ENCODE peak calls at places on chromosomes 6 and 20, in five cellular contexts. K, O, S, N and J are unnamed samples.
A peak's percentile ranks its signal among the peaks of the same experiment; 100 is the strongest.

GRCh38 chr6:110529907-110530306 is 53.5 kb upstream of the SLC22A16 start:
- DNase-seq in K (no peak), N (no peak), S (peak; percentile 38), O (no peak), J (no peak)

GRCh38 chr6:17908831-17909230 is 78.6 kb downstream of the KIF13A start:
- DNase-seq in O (no peak), N (no peak), K (no peak), S (no peak), J (no peak)

GRCh38 chr6:4936681-4937041 is 67.2 kb downstream of the RPP40 start:
- DNase-seq in N (peak; percentile 58), S (peak; percentile 39), K (peak; percentile 28), O (peak; percentile 47), J (no peak)

GRCh38 chr6:29723666-29724588 is 693 bp downstream of the HLA-F start:
- DNase-seq in O (peak; percentile 19), S (no peak), K (no peak), N (peak; percentile 87), J (no peak)

GRCh38 chr6:160978141-160978926 is 13.2 kb upstream of the MAP3K4 start:
- DNase-seq in O (no peak), K (no peak), N (no peak), S (peak; percentile 7), J (no peak)

GRCh38 chr20:11323821-11324220 is 593.9 kb upstream of the BTBD3 start:
- DNase-seq in O (no peak), N (no peak), S (no peak), K (no peak), J (no peak)

GRCh38 chr6:8481727-8482126 is 46.4 kb upstream of the SLC35B3 start:
- DNase-seq in S (no peak), K (no peak), N (peak; percentile 22), O (no peak), J (peak; percentile 2)

GRCh38 chr20:32564921-32565734 is 20.0 kb downstream of the NOL4L start:
- DNase-seq in N (no peak), S (no peak), O (no peak), K (no peak), J (no peak)

GRCh38 chr20:8132015-8132631 is at the start of gene PLCB1:
- DNase-seq in K (peak; percentile 66), N (peak; percentile 82), O (peak; percentile 90), S (peak; percentile 73), J (peak; percentile 52)

GRCh38 chr20:55211481-55211880 is 736.1 kb downstream of the DOK5 start:
- DNase-seq in N (no peak), K (no peak), S (no peak), O (no peak), J (no peak)

GRCh38 chr20:19828233-19828632 is 70.2 kb downstream of the RIN2 start:
- DNase-seq in N (peak; percentile 68), K (no peak), S (peak; percentile 76), O (peak; percentile 40), J (no peak)
- TF ChIP-seq CTCF in N (peak; percentile 28), K (no peak), S (peak; percentile 76), O (peak; percentile 29), J (peak; percentile 23)

GRCh38 chr20:19073584-19074198 is 138.8 kb upstream of the SLC24A3 start:
- DNase-seq in K (no peak), O (peak; percentile 34), N (no peak), S (no peak), J (no peak)
- TF ChIP-seq CTCF in K (peak; percentile 8), O (no peak), N (peak; percentile 37), S (no peak), J (no peak)

DNA sequence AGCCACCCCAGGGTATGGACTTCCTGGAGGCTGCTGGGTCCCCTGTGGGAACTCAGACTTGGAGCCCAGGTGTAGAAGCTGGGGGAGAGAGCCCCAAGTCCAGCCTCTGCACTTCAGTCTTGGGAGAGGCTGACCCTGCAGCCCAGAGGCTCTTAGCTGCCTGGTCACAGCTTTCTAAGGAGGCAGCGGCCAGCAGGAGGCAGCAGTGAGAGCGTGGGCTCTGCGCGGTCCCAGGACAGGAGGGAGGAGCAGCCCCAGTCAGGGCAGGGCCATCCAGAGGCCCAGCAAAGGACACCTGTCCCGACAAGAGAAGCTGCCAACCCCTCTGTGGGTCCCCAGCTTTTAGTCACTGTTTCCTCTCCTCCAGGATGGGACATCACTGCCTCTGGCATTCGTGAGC is 9.4 kb downstream of the TREML2 start:
- DNase-seq in N (peak; percentile 62), K (no peak), O (peak; percentile 53), S (no peak), J (no peak)
- TF ChIP-seq CTCF in N (peak; percentile 54), K (peak; percentile 38), O (peak; percentile 74), S (peak; percentile 62), J (peak; percentile 71)

GRCh38 chr6:37607949-37608348 is 89.7 kb downstream of the MDGA1 start:
- DNase-seq in O (peak; percentile 30), S (peak; percentile 20), K (no peak), N (no peak), J (no peak)
- TF ChIP-seq CTCF in O (peak; percentile 67), S (peak; percentile 74), K (peak; percentile 68), N (no peak), J (peak; percentile 56)

GRCh38 chr20:63253438-63254236 is 626 bp downstream of the NKAIN4 start:
- DNase-seq in K (no peak), S (no peak), N (no peak), O (peak; percentile 10), J (no peak)

GRCh38 chr20:63254237-63254535 is at the start of gene NKAIN4:
- DNase-seq in K (no peak), S (no peak), N (no peak), O (no peak), J (no peak)

GRCh38 chr20:63255911-63256704 is 1.8 kb upstream of the NKAIN4 start:
- DNase-seq in S (no peak), O (no peak), N (no peak), K (no peak), J (no peak)

GRCh38 chr20:63253065-63253437 is 1.2 kb downstream of the NKAIN4 start:
- DNase-seq in S (no peak), N (no peak), K (no peak), O (no peak), J (no peak)

DNA sequence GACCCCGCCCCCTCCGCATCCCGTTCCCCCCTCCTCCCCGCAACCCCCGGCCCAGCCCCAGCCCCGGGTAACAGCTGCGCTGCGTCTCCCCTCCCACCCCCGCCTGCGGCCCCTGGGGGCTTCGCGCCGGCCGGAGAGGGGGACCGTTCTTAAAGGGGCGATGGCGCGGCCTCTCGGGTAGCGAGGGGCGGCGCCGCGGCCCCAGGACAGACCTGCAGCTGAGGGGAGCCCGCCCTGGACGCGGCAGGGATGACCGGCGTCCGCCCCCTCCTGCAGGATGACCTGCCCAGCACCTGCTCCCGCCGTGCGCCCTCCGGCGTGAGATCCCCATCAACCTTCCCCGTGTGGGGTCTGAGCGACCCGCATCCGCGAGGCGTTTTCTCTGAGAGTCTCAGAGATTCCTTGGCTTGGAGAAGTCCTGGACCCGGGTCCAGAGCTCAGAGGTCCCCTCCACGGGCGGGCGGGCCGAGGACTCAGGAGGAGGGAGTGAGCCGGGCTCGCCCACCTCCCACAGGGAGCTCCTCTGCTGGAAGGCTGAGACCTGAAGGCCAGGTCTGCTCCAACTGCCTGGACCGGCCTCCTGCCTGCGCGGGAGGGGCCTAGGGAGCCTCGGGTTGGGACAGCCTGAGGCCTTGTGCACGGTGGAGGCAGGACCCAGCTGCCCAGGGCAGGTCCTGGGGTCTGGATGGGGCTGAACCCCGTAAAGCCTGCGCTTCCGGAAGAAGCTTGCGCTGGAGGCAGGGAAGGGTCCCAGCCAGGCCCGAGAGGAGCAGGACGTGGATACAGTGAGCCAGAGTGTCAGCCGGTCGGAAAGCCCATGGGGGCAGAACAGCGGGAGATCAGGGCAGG is 497 bp upstream of the NKAIN4 start:
- DNase-seq in K (no peak), S (no peak), O (peak; percentile 13), N (no peak), J (no peak)
- TF ChIP-seq CTCF in K (no peak), S (no peak), O (no peak), N (no peak), J (no peak)

DNA sequence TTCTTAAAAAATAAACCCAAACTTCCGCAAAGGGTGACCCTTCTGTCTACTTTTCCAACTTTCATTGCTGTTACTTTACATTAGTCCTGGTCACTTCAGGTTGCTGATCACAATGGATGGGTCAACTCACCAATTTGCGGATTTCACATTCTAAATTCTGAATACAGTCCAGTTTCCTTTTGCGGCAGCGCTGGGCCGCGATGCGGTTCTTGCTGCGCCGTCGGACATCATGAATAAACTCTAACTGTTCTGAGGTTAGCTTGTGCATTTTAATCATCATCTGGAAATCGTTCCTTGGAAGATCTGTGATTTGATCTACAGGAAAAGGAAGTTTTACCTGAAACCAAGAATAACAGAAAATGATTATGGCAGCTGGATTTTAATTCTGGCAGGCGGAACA is 43.7 kb downstream of the GJA10 start:
- DNase-seq in S (no peak), K (no peak), N (no peak), O (no peak), J (no peak)
- TF ChIP-seq CTCF in S (no peak), K (no peak), N (no peak), O (no peak), J (no peak)